ENCODE peak calls at places on chromosomes 13 and 19, in eight cellular contexts. M, O, Q, T, R, S, N and L are unnamed samples.

GRCh38 chr13:113802090-113802531 is 43.1 kb downstream of the TMEM255B start:
- DNase-seq in M (peak), O (peak), Q (peak), T (peak), R (no peak), S (peak), N (no peak), L (no peak)

GRCh38 chr13:30113983-30114491 is 193.3 kb downstream of the KATNAL1 start:
- DNase-seq in M (peak), O (peak), Q (no peak), T (no peak), R (no peak), S (peak), N (peak), L (no peak)

GRCh38 chr13:34591163-34591562 is 350.9 kb upstream of the NBEA start:
- DNase-seq in M (no peak), O (no peak), Q (no peak), T (no peak), R (no peak), S (no peak), N (no peak), L (no peak)

GRCh38 chr13:28583661-28584091 is 75.3 kb upstream of the POMP start:
- DNase-seq in M (peak), O (peak), Q (peak), T (no peak), R (no peak), S (no peak), N (no peak), L (no peak)

GRCh38 chr19:16288544-16288943 is 36.1 kb upstream of the KLF2 start:
- DNase-seq in M (no peak), O (no peak), Q (no peak), T (no peak), R (no peak), S (no peak), N (no peak), L (no peak)

GRCh38 chr19:34676697-34677385 is at the start of gene SCGB2B2:
- DNase-seq in M (peak), O (no peak), Q (peak), T (no peak), R (peak), S (no peak), N (no peak), L (no peak)

GRCh38 chr19:37095859-37096258 is 17.6 kb downstream of the ZNF420 start:
- DNase-seq in M (no peak), O (no peak), Q (no peak), T (no peak), R (no peak), S (no peak), N (no peak), L (no peak)

GRCh38 chr19:8576273-8576993 is 809 bp downstream of the MYO1F start:
- DNase-seq in M (no peak), O (no peak), Q (no peak), T (no peak), R (no peak), S (no peak), N (no peak), L (no peak)

GRCh38 chr19:54156953-54157352 is 2.6 kb downstream of the LENG1 start:
- DNase-seq in M (no peak), O (no peak), Q (no peak), T (no peak), R (no peak), S (no peak), N (no peak), L (no peak)

GRCh38 chr19:49427855-49428546 is 2.8 kb downstream of the GFY start:
- DNase-seq in M (peak), O (peak), Q (peak), T (no peak), R (no peak), S (peak), N (peak), L (no peak)

GRCh38 chr19:13437919-13438618 is 68.2 kb downstream of the CACNA1A start:
- DNase-seq in M (no peak), O (no peak), Q (no peak), T (no peak), R (no peak), S (no peak), N (no peak), L (no peak)

GRCh38 chr13:87094646-87095045 is 576.5 kb upstream of the SLITRK5 start:
- DNase-seq in M (no peak), O (no peak), Q (no peak), T (no peak), R (no peak), S (no peak), N (no peak), L (no peak)

GRCh38 chr13:95222733-95223018 is 78.6 kb downstream of the ABCC4 start:
- DNase-seq in M (no peak), O (no peak), Q (no peak), T (no peak), R (no peak), S (peak), N (no peak), L (no peak)

GRCh38 chr13:48571121-48571901 is 38.4 kb upstream of the RCBTB2 start:
- DNase-seq in M (no peak), O (no peak), Q (no peak), T (no peak), R (no peak), S (no peak), N (no peak), L (no peak)

GRCh38 chr13:94595006-94595942 is 678 bp downstream of the TGDS start:
- DNase-seq in M (peak), O (peak), Q (peak), T (no peak), R (no peak), S (no peak), N (peak), L (no peak)

GRCh38 chr19:29963576-29963975 is 21.5 kb downstream of the URI1 start:
- DNase-seq in M (no peak), O (no peak), Q (no peak), T (no peak), R (no peak), S (no peak), N (no peak), L (no peak)

GRCh38 chr19:53552001-53552721 is 14.2 kb downstream of the ZNF331 start:
- DNase-seq in M (no peak), O (no peak), Q (no peak), T (no peak), R (no peak), S (peak), N (no peak), L (no peak)

GRCh38 chr13:49840266-49840665 is 47.8 kb upstream of the KPNA3 start:
- DNase-seq in M (peak), O (no peak), Q (no peak), T (no peak), R (no peak), S (no peak), N (no peak), L (no peak)

GRCh38 chr13:113145496-113145895 is 13.0 kb upstream of the PROZ start:
- DNase-seq in M (no peak), O (no peak), Q (no peak), T (no peak), R (no peak), S (no peak), N (no peak), L (peak)

DNA sequence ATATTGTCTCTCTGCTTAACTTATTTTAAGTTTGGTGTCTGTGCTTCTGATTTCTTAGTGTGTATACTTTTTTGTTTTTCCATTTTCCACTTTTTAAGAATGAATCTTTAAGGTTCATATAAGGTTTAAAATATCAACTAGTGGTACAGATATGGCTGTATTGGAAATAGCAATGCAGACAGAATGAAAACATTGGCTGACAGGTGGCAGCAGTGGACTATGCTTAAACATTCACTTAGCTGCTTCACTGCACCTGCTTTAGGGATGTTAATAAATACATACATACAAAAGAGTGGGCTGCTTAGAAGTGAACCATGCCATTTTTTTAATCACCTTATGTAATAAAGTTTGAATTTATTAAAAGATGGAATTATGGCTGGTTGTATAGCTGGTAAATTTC is 27.3 kb downstream of the TM9SF2 start:
- DNase-seq in M (no peak), O (no peak), Q (no peak), T (no peak), R (no peak), S (no peak), N (no peak), L (no peak)
- TF ChIP-seq CTCF in M (peak), O (no peak), Q (no peak), T (no peak), R (peak), S (no peak), N (no peak), L (no peak)

GRCh38 chr19:18855647-18856384 is 24.1 kb downstream of the UPF1 start:
- DNase-seq in M (no peak), O (no peak), Q (no peak), T (no peak), R (no peak), S (no peak), N (no peak), L (no peak)
- H3K27ac ChIP-seq in M (no peak), O (no peak), Q (no peak), T (no peak), R (no peak), S (no peak), N (no peak), L (no peak)

GRCh38 chr13:31355001-31355400 is 155.2 kb downstream of the B3GLCT start:
- DNase-seq in M (no peak), O (no peak), Q (no peak), T (no peak), R (no peak), S (no peak), N (no peak), L (no peak)

GRCh38 chr13:31350560-31350959 is 150.8 kb downstream of the B3GLCT start:
- DNase-seq in M (peak), O (no peak), Q (no peak), T (no peak), R (no peak), S (no peak), N (no peak), L (peak)

GRCh38 chr13:31352467-31352866 is 152.7 kb downstream of the B3GLCT start:
- DNase-seq in M (peak), O (no peak), Q (no peak), T (no peak), R (no peak), S (no peak), N (no peak), L (no peak)

GRCh38 chr13:31349156-31349555 is 149.4 kb downstream of the B3GLCT start:
- DNase-seq in M (no peak), O (no peak), Q (no peak), T (no peak), R (no peak), S (no peak), N (no peak), L (no peak)

GRCh38 chr13:31351376-31351775 is 151.6 kb downstream of the B3GLCT start:
- DNase-seq in M (no peak), O (no peak), Q (no peak), T (no peak), R (no peak), S (no peak), N (no peak), L (no peak)
- TF ChIP-seq POLR2AphosphoS5 in M (no peak), O (no peak), Q (no peak), T (no peak), R (no peak), S (no peak), N (no peak), L (no peak)

DNA sequence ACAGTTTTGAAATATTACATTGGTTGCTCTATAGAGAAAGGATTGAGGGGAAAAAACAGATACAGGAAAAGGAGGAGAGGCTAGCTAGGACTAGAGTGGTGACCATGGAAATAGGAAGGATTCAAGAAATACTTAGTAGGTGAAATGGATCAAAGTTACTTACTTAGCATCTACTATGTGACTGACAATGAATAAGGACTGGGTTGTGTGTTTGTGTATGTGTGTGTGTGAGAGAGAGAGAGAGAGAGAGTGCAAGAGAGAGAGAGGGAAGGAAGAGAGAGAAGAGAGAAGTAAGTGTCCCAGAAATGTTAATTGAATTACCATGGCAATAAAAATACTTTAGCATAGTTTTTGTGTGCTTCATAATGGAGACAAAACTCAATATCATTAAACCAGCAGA is 7.9 kb downstream of the GPC6 start:
- DNase-seq in M (no peak), O (no peak), Q (no peak), T (no peak), R (no peak), S (no peak), N (no peak), L (no peak)
- TF ChIP-seq CTCF in M (no peak), O (no peak), Q (no peak), T (no peak), R (no peak), S (no peak), N (no peak), L (no peak)

DNA sequence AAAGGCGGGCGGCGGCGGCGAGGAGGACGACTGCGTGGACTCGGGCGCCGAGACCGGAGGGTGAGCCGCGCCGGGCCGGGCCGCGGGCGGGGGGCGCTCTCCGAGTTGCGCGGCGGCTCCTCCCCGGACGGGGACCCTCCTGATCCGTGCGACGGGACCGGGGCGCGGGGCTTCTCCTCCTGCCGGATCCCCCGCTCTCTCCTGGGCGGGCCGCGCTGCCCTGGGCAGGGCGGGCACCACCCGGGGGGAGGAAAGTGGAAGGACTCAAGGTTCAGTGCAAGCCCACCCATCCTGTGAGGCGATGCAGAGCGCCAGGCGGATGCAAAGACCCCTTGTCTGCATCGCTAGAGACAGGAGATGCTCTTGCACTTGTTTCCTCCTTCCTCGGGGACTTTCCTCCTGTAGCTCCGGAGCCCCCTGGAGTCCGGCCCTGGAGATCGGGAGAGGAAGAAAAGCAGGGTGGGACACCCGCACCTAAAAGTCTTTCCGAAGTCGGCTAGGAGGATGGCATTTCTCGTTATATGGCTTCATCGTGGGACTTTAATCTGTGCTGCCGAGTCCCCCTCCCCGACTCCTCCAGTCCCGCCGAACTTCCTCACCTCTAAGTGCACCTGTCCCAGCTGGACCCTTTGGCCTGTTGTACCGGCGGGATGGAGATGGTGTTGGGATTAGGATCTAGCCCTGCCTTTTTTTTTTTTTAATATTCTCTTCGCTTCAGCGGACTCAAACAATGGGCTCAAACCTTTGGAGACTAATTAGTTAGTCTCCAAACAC is 499 bp downstream of the FAM124A start:
- DNase-seq in M (peak), O (no peak), Q (no peak), T (no peak), R (no peak), S (peak), N (no peak), L (no peak)
- H3K27ac ChIP-seq in M (peak), O (no peak), Q (no peak), T (no peak), R (no peak), S (no peak), N (peak), L (no peak)

GRCh38 chr19:4369109-4369887 is 25.9 kb downstream of the MPND start:
- DNase-seq in M (peak), O (peak), Q (no peak), T (peak), R (peak), S (peak), N (peak), L (no peak)
- TF ChIP-seq POLR2AphosphoS5 in M (no peak), O (no peak), Q (no peak), T (no peak), R (no peak), S (no peak), N (peak), L (no peak)

DNA sequence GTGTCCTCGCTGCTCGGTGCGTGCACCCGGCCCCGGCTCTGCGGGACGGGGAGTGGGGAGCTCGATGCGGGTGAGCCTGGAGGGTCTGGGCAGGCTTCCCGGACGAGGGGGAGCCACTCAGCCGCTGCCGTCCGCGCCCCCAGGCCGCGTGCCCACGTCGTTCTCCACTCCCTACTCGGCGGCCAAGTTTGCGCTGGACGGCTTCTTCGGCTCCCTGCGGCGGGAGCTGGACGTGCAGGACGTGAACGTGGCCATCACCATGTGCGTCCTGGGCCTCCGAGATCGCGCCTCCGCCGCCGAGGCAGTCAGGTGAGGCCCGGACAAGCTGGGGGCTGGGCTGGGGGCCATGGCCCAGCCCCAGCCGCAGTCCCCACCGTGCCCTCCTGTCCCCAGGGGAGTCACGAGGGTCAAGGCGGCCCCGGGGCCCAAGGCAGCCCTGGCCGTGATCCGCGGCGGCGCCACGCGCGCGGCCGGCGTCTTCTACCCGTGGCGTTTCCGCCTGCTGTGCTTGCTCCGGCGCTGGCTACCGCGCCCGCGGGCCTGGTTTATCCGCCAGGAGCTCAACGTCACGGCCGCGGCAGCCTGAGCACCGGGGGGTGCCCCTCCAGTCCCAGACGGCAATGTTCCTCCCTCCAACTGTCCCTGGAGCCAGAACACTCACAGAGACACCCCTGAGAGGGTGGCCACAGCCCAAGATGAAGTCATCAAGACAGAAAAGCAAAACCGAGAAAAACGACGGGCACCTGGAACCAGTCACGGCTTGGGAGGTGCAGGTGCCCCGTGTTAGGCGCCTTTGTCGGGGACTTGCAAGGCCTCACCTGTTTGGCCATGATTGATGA is 2.5 kb upstream of the RPL36 start:
- DNase-seq in M (no peak), O (no peak), Q (peak), T (no peak), R (no peak), S (no peak), N (no peak), L (no peak)
- TF ChIP-seq CTCF in M (peak), O (no peak), Q (no peak), T (no peak), R (no peak), S (no peak), N (peak), L (no peak)

DNA sequence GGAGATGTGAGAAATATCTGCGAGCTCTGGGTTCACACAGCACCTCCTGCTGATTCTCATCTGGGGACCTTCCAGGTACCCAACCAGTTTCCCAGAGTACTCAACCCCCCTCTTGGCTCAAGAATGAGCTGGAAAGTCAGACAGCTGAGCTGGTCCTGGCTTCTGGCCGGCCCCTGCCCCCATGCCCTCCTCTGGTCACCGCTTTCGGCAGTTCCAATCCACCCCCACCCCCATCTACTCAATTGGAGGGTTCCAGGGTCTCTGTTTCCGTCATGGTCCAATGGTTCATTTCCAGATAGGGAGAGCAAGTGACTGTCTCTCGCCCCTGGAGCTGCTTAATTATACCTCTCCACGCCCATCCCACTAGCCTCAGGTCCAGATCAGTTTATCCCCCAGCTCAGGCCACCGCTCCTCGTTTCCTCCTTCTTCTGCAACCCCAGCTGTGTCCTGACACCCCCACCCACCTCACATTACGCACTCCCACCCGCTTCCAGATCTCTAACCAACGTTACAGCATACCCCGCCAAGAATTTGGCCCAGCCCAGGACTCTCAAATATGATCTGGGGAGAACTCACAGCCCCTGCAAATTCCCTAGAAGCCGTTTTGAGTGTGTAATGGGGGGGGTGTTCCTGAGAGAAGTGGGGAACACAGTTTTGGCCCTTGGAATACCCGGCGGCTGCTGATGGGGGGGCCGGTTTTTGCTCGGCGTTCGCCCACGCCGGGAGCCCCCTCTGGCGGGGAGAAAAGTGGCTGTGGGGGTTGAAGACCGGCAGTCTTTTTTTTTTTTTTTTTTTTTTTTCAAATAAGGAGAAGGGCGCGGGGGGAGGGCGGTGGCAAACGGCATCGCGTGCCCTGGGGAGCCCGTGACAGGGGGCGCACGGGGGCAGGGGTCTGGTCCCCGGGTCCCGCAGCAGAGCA is 1.8 kb upstream of the PDE4A start:
- DNase-seq in M (peak), O (peak), Q (peak), T (no peak), R (no peak), S (peak), N (no peak), L (no peak)
- H3K27ac ChIP-seq in M (no peak), O (peak), Q (no peak), T (no peak), R (no peak), S (no peak), N (no peak), L (no peak)